ENCODE peak calls at places on chromosomes 4 and X, in five cellular contexts. D is kidney, J is stomach, L is ovary, H is WERI-Rb-1. A is an unnamed sample.

GRCh38 chrX:106752101-106752678 is 25.7 kb downstream of the RNF128 start:
- DNase-seq in D (no peak), H (no peak), L (no peak), J (no peak), A (peak)

GRCh38 chr4:38560763-38561558 is 103.0 kb upstream of the KLF3 start:
- DNase-seq in H (no peak), J (no peak), L (no peak), D (no peak), A (no peak)

GRCh38 chr4:116180056-116180690 is 905.2 kb downstream of the TRAM1L1 start:
- DNase-seq in L (no peak), D (no peak), H (no peak), J (no peak), A (peak)

GRCh38 chr4:189215574-189215973 is 725.1 kb upstream of the FRG1 start:
- DNase-seq in H (no peak), D (no peak), J (no peak), L (no peak), A (no peak)

GRCh38 chr4:20506827-20507226 is 193.4 kb upstream of the PACRGL start:
- DNase-seq in L (no peak), J (no peak), H (no peak), D (no peak), A (peak)

GRCh38 chr4:3473251-3473942 is 10.3 kb downstream of the DOK7 start:
- DNase-seq in H (peak), L (no peak), J (no peak), D (no peak), A (no peak)

GRCh38 chr4:85701881-85702321 is 227.0 kb downstream of the ARHGAP24 start:
- DNase-seq in H (no peak), D (no peak), J (no peak), L (no peak), A (no peak)

GRCh38 chrX:3029084-3029483 is 12.2 kb upstream of the ARSF start:
- DNase-seq in L (no peak), D (no peak), H (no peak), J (no peak), A (no peak)

GRCh38 chrX:82081027-82081426 is 879.1 kb downstream of the SH3BGRL start:
- DNase-seq in D (no peak), J (no peak), H (no peak), L (no peak), A (no peak)

GRCh38 chr4:108540536-108540935 is 79.8 kb upstream of the RPL34 start:
- DNase-seq in L (no peak), J (no peak), H (no peak), D (no peak), A (no peak)

GRCh38 chr4:183355405-183355804 is 33.2 kb upstream of the CLDN24 start:
- DNase-seq in D (no peak), L (no peak), H (no peak), J (no peak), A (peak)

GRCh38 chrX:3712080-3712869 is 1.2 kb downstream of the PRKX start:
- DNase-seq in D (no peak), H (peak), L (peak), J (no peak), A (peak)

GRCh38 chrX:153495362-153495751 is 577 bp downstream of the BGN start:
- DNase-seq in J (no peak), H (no peak), D (no peak), L (peak), A (no peak)

GRCh38 chr4:189088783-189089182 is 851.9 kb upstream of the FRG1 start:
- DNase-seq in D (no peak), J (no peak), L (no peak), H (no peak), A (no peak)

GRCh38 chrX:139204903-139205667 is 325.5 kb upstream of the F9 start:
- DNase-seq in D (peak), L (peak), H (no peak), J (peak), A (no peak)

GRCh38 chrX:104324461-104324860 is 69.7 kb upstream of the ESX1 start:
- DNase-seq in H (no peak), L (no peak), J (no peak), D (no peak), A (no peak)

GRCh38 chr4:6608758-6609414 is 31.6 kb upstream of the MRFAP1 start:
- DNase-seq in D (no peak), J (no peak), L (no peak), H (peak), A (no peak)

GRCh38 chrX:19760841-19761512 is 126.4 kb downstream of the SH3KBP1 start:
- DNase-seq in H (no peak), J (no peak), D (no peak), L (no peak), A (no peak)

GRCh38 chr4:183011213-183011907 is 87.7 kb upstream of the WWC2 start:
- DNase-seq in J (no peak), H (no peak), L (no peak), D (no peak), A (no peak)

GRCh38 chr4:23789765-23790164 is 100.1 kb downstream of the PPARGC1A start:
- DNase-seq in L (no peak), D (peak), J (no peak), H (no peak), A (peak)

GRCh38 chr4:78936989-78937388 is 2.2 kb downstream of the PAQR3 start:
- DNase-seq in L (no peak), D (no peak), J (no peak), H (no peak), A (no peak)

GRCh38 chr4:6198768-6199343 is 1.5 kb downstream of the JAKMIP1 start:
- DNase-seq in J (no peak), H (peak), L (no peak), D (no peak), A (peak)

GRCh38 chr4:2754848-2755820 is 1.0 kb downstream of the TNIP2 start:
- DNase-seq in J (no peak), H (no peak), D (no peak), L (peak), A (no peak)

GRCh38 chrX:41723305-41723704 is 676 bp upstream of the GPR82 start:
- DNase-seq in H (no peak), D (no peak), J (no peak), L (no peak), A (peak)

GRCh38 chr4:26993967-26994366 is 133.3 kb downstream of the STIM2 start:
- DNase-seq in J (no peak), H (no peak), D (no peak), L (no peak), A (no peak)

GRCh38 chrX:13180807-13181206 is 136.4 kb upstream of the FAM9C start:
- DNase-seq in H (no peak), D (no peak), L (no peak), J (no peak), A (peak)

GRCh38 chrX:34341258-34341657 is 209.1 kb upstream of the FAM47A start:
- DNase-seq in D (no peak), H (no peak), J (no peak), L (no peak), A (peak)

GRCh38 chr4:123121241-123121907 is 199.0 kb upstream of the NUDT6 start:
- DNase-seq in L (no peak), D (no peak), H (no peak), J (no peak), A (no peak)

GRCh38 chrX:138191998-138192397 is 519.5 kb downstream of the FGF13 start:
- DNase-seq in L (no peak), D (no peak), J (no peak), H (peak), A (peak)

GRCh38 chr4:176840166-176840565 is 47.4 kb upstream of the VEGFC start:
- DNase-seq in J (no peak), D (no peak), L (no peak), H (no peak), A (peak)

GRCh38 chr4:16230308-16230707 is 4.0 kb upstream of the TAPT1 start:
- DNase-seq in L (no peak), H (no peak), J (no peak), D (no peak), A (no peak)

GRCh38 chr4:183099537-183100297 is 660 bp downstream of the WWC2 start:
- DNase-seq in L (peak), H (peak), J (peak), D (peak), A (no peak)

GRCh38 chr4:108644237-108644636 is 6.2 kb upstream of the OSTC start:
- DNase-seq in L (no peak), J (no peak), D (no peak), H (no peak), A (peak)

GRCh38 chr4:71304289-71304850 is 34.5 kb upstream of the SLC4A4 start:
- DNase-seq in J (no peak), L (no peak), H (no peak), D (no peak), A (peak)

DNA sequence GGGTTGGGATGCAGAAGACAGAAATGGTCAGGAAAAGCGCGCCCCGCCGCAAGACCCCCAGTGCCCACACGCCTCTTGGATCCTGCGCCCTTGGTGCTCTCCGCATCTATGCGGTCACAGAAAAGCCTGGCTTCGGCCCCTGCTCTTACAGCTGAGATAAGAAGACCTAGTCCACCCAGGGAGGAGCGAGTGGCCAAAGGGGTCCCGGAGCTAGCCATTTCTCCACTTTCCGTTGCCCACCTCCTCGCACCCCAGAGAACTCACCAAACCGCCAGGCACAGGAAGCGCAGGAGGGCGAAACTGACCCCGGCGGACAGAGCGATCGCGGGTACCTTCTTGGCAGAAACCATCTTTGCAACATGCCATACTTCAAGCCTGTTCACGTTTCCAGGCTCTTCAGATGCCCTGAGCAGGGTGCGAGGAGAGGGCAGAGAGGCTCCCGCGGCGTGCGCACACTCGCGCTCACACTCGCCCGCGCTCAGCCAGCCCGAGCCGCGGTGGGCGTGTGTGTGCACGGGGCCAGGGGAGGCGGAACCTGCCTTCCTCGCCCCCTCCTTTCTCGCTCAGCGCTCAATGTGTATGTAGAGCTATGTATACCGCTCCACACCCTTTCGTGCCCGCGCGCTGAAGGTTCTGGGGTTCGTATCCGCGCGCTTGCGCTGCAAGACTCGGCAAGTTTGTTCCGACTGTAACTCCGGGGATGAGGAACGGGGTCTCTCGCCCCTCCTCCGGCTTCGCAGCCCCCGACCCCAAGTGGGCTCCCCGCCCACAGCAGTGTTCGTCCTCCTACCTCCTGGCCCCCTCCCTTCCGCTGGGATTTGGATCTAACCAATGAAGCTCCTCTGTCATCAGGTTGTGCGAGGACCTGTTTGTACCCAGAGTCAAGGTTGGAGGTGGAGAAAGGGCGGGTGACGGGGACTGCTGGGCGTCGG is at the start of gene GABRA4:
- DNase-seq in L (no peak), J (no peak), H (peak), D (peak), A (peak)
- H3K4me3 ChIP-seq in L (no peak), J (peak), H (no peak), D (peak), A (peak)

GRCh38 chrX:154981116-154981411 is 41.5 kb downstream of the F8 start:
- DNase-seq in H (no peak), J (no peak), D (no peak), L (no peak), A (no peak)
- TF ChIP-seq CTCF in H (no peak), J (no peak), D (no peak), L (no peak), A (no peak)

DNA sequence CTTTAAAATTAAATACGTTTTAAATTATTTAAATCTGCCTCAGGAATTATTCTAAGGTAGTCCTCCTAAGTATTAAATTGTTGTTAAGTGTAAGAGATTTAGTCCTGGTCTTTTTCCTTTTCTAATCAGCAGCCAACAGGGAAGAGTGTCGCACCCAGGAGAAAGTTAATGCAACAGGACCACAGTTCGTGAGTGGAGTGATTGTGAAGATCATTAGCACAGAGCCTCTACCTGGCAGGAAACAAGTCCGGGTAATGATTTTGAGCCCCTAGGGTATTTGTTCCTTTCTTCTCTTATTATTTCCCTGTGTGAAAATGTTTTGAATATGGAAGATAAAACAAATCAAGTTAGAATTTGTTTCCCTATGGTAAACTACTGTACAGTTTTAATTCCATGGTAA is 13.4 kb downstream of the LARP7 start:
- DNase-seq in H (no peak), D (no peak), L (no peak), J (no peak), A (no peak)
- H3K4me3 ChIP-seq in H (no peak), D (no peak), L (no peak), J (no peak), A (no peak)

GRCh38 chr4:154344686-154345085 is 146.9 kb downstream of the DCHS2 start:
- DNase-seq in L (no peak), H (peak), D (no peak), J (no peak), A (no peak)

GRCh38 chr4:154354883-154355282 is 136.7 kb downstream of the DCHS2 start:
- DNase-seq in D (no peak), J (no peak), H (no peak), L (no peak), A (no peak)

GRCh38 chr4:154345359-154345758 is 146.2 kb downstream of the DCHS2 start:
- DNase-seq in L (no peak), J (no peak), H (no peak), D (no peak), A (no peak)

GRCh38 chr4:154348657-154349056 is 142.9 kb downstream of the DCHS2 start:
- DNase-seq in J (no peak), H (no peak), D (no peak), L (no peak), A (no peak)

GRCh38 chr4:154349829-154350228 is 141.8 kb downstream of the DCHS2 start:
- DNase-seq in L (no peak), D (no peak), J (no peak), H (no peak), A (peak)
- TF ChIP-seq CTCF in L (no peak), D (peak), J (no peak), H (peak), A (peak)

DNA sequence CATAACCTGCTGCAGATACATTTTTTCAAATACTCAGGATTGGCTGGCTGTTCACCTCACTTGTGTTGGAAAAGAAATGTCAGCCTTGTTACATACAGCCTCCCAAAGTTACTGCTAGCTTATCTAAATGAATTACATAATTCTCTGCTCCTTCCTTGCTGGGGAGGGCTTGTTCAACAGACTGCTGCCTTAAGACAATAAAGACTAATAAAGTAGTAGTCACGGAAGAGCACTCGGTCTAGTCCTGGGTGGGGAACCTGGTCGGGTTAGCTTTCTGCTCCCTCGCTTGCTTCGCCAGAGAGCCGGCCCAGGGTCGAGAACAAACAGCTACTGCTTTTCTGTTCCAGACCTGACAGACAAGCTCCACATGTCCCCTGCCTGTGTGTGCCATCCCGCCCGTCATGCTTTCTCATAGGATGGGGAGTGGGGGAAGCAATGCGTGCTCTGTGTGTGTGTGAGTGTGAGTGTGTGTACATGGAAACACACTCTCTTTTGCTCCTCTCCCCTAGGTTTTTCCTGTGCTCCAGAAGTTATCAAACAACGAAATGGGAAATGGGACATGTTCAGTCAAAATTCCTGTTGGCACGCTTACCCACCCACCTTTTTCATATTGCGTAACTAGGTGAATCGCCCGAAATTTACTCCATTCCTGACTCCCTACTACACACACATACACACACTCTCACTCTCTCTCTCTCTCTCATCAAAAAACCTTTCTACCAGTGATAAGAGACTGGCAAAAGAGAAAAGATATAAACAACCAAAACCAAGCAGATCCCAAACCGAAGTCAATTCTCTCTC is 1.4 kb downstream of the NPY1R start:
- DNase-seq in J (no peak), L (no peak), D (peak), H (no peak), A (no peak)
- H3K4me3 ChIP-seq in J (peak), L (peak), D (peak), H (peak), A (no peak)

DNA sequence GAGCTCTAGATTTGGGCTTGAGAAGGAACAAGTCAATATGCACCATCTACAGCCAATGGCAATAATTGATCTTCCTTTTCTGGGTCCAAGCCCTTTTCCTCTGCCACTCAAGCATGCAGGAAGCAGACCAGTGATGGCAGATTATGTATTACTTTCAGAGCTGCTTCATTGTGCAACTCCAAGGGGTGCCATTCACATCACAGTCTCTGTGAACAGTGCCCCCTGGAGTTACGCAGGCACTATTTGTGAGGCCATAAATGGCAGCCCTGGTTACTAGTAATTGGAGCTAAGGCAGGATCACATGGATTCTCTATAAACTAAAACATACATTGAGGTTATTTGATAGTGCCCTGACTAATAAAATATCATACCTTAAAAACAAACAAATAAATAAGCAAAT is 313.4 kb upstream of the SLC7A11 start:
- DNase-seq in H (peak), D (no peak), L (no peak), J (no peak), A (peak)
- TF ChIP-seq CTCF in H (peak), D (no peak), L (no peak), J (no peak), A (peak)

GRCh38 chr4:148445903-148446261 is 3.7 kb upstream of the NR3C2 start:
- DNase-seq in H (no peak), L (peak), D (no peak), J (no peak), A (no peak)

GRCh38 chr4:148444296-148445070 is 2.3 kb upstream of the NR3C2 start:
- DNase-seq in J (peak), L (peak), H (peak), D (peak), A (no peak)

GRCh38 chr4:148443550-148444295 is 1.5 kb upstream of the NR3C2 start:
- DNase-seq in L (peak), J (peak), D (peak), H (peak), A (peak)

GRCh38 chr4:148442830-148443549 is 776 bp upstream of the NR3C2 start:
- DNase-seq in L (no peak), D (peak), J (no peak), H (no peak), A (peak)

GRCh38 chr4:148445071-148445902 is 3.1 kb upstream of the NR3C2 start:
- DNase-seq in D (peak), L (peak), J (peak), H (peak), A (peak)
- H3K4me3 ChIP-seq in D (peak), L (peak), J (peak), H (peak), A (peak)

DNA sequence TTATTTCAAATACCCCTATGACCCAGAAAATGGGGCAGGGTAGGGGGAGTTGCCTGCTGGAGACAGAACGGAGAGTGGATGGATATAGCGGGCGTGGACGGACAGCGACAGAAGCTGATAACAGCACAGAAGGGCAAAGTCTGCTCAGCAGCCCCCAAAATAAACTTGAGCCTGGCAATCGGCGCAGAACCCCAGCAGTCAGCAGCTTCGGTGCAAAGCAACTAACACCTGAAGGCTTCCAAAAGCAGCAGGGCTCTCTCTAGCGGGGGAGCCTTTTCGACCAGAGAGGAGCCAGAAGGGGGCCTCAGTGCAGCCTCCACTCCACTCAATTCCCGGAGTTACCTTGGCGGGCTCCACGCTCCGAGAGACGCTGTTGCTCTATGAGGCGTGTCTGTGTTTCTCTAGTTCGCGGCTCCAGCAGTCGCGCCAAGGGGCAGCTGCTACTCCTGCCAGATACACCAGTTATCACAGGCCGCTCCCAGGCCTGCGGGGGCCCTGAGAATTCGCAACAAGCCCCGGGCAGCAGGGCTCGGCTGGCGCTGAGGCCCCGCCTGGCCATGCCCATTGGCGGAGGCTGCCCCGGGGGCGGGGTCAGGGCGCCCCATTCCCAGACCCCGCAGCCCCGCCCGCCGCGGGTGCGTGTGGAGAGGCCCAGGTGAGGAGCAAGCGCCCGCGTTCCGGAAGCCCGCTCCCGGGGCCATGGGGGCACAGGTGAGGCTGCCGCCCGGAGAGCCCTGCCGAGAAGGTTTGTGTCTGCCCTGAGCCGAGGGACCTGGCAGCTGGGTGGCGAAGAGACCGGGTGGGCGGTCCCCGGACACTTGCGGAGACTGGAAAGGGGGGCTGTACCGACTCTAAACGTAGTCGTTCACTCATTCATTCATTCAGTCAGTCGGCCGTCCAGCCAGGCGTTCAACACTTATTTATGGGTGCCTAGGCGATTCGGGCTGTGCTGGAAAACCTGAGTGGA is at the start of the genes CNGA1 and NIPAL1:
- DNase-seq in J (peak), L (peak), H (peak), D (peak), A (peak)
- TF ChIP-seq CTCF in J (peak), L (no peak), H (peak), D (peak), A (peak)